ENCODE peak calls at places on chromosome 12, in four cellular contexts. B, H, G and U are unnamed samples.

GRCh38 chr12:80268924-80269749 is 169.8 kb downstream of the OTOGL start:
- DNase-seq in B (no peak), H (no peak), G (peak), U (peak)

GRCh38 chr12:91267039-91267438 is 84.4 kb upstream of the DCN start:
- DNase-seq in G (no peak), B (no peak), H (no peak), U (no peak)

GRCh38 chr12:130993759-130994670 is 40.3 kb downstream of the ADGRD1 start:
- DNase-seq in G (no peak), H (no peak), B (no peak), U (peak)

GRCh38 chr12:17148706-17149105 is 542.7 kb upstream of the LMO3 start:
- DNase-seq in H (no peak), B (no peak), G (no peak), U (no peak)

GRCh38 chr12:82740129-82741000 is 53.7 kb downstream of the TMTC2 start:
- DNase-seq in B (no peak), H (no peak), G (peak), U (peak)

GRCh38 chr12:122855985-122856831 is 21.0 kb downstream of the HIP1R start:
- DNase-seq in H (no peak), G (no peak), B (no peak), U (no peak)

GRCh38 chr12:15855646-15856045 is 26.5 kb upstream of the STRAP start:
- DNase-seq in G (no peak), H (no peak), B (no peak), U (no peak)

GRCh38 chr12:40033260-40033649 is 72.6 kb downstream of the SLC2A13 start:
- DNase-seq in G (no peak), H (no peak), B (no peak), U (no peak)

GRCh38 chr12:69555461-69555860 is 29.8 kb upstream of the CCT2 start:
- DNase-seq in G (peak), H (no peak), B (no peak), U (peak)

GRCh38 chr12:68375701-68376469 is 43.7 kb upstream of the MDM1 start:
- DNase-seq in H (no peak), G (no peak), B (no peak), U (peak)

GRCh38 chr12:49161092-49161795 is 27.6 kb downstream of the TUBA1A start:
- DNase-seq in H (no peak), G (no peak), B (no peak), U (no peak)

GRCh38 chr12:118680361-118680963 is 300.9 kb upstream of the SRRM4 start:
- DNase-seq in B (no peak), H (no peak), G (no peak), U (no peak)

GRCh38 chr12:4526923-4527546 is 11.7 kb upstream of the RAD51AP1 start:
- DNase-seq in G (no peak), B (no peak), H (no peak), U (no peak)

GRCh38 chr12:59164226-59164625 is 243.9 kb upstream of the LRIG3 start:
- DNase-seq in G (no peak), B (no peak), H (no peak), U (no peak)

GRCh38 chr12:59239993-59240392 is 319.7 kb upstream of the LRIG3 start:
- DNase-seq in H (no peak), G (no peak), B (no peak), U (no peak)

GRCh38 chr12:29634057-29634456 is 136.6 kb upstream of the OVCH1 start:
- DNase-seq in G (no peak), B (no peak), H (no peak), U (no peak)

GRCh38 chr12:88945041-88945732 is 364.9 kb upstream of the KITLG start:
- DNase-seq in H (no peak), G (no peak), B (no peak), U (no peak)